ENCODE peak calls at places on chromosomes 16 and 17, in six cellular contexts. D is activated CD4-positive, alpha-beta T cell treated with anti-CD3 and anti-CD28 coated beads, Interleukin-2, amount 50 U/mL, for 48 hours; N is left ventricle myocardium inferior; T is IMR-90; Q is nephron progenitor cell; U is NCI-H1930. L is an unnamed sample.

GRCh38 chr17:78645421-78646295 is 68.5 kb upstream of the DNAH17 start:
- DNase-seq in D (peak; percentile 78), N (peak; percentile 81), T (peak; percentile 34), Q (no peak), U (no peak), L (no peak)

GRCh38 chr17:4609761-4610160 is 25.4 kb downstream of the SMTNL2 start:
- DNase-seq in D (no peak), N (no peak), T (no peak), Q (no peak), U (no peak), L (no peak)

GRCh38 chr16:70320121-70320520 is 21.1 kb downstream of the DDX19B start:
- DNase-seq in D (no peak), N (no peak), T (no peak), Q (no peak), U (no peak), L (no peak)

GRCh38 chr17:66954632-66955031 is 9.9 kb upstream of the CACNG4 start:
- DNase-seq in D (no peak), N (no peak), T (no peak), Q (no peak), U (no peak), L (no peak)

GRCh38 chr17:28572294-28573099 is 1.2 kb upstream of the PIGS start:
- DNase-seq in D (no peak), N (no peak), T (no peak), Q (no peak), U (no peak), L (no peak)

GRCh38 chr16:24761526-24761925 is 32.1 kb downstream of the TNRC6A start:
- DNase-seq in D (no peak), N (no peak), T (no peak), Q (no peak), U (no peak), L (no peak)

GRCh38 chr17:81939881-81940385 is 2.8 kb upstream of the PYCR1 start:
- DNase-seq in D (no peak), N (peak; percentile 78), T (no peak), Q (no peak), U (no peak), L (no peak)

GRCh38 chr17:69431835-69432234 is 17.3 kb downstream of the MAP2K6 start:
- DNase-seq in D (no peak), N (no peak), T (no peak), Q (no peak), U (no peak), L (no peak)

GRCh38 chr16:19284207-19284606 is 1.3 kb upstream of the CLEC19A start:
- DNase-seq in D (peak; percentile 23), N (no peak), T (no peak), Q (no peak), U (no peak), L (no peak)

GRCh38 chr16:54422159-54422558 is 135.6 kb upstream of the IRX3 start:
- DNase-seq in D (no peak), N (peak; percentile 30), T (no peak), Q (no peak), U (no peak), L (no peak)

GRCh38 chr17:46782250-46782953 is 36.1 kb downstream of the WNT3 start:
- DNase-seq in D (peak; percentile 32), N (no peak), T (no peak), Q (peak; percentile 38), U (peak; percentile 4), L (peak; percentile 51)

GRCh38 chr16:47037396-47037745 is 63.9 kb upstream of the DNAJA2 start:
- DNase-seq in D (peak; percentile 44), N (peak; percentile 37), T (no peak), Q (no peak), U (peak; percentile 25), L (no peak)

GRCh38 chr16:24544640-24545039 is 5.3 kb downstream of the RBBP6 start:
- DNase-seq in D (no peak), N (no peak), T (peak; percentile 74), Q (no peak), U (no peak), L (no peak)

GRCh38 chr16:66309-67182 is 5.9 kb downstream of the RHBDF1 start:
- DNase-seq in D (no peak), N (peak; percentile 14), T (no peak), Q (no peak), U (no peak), L (no peak)

GRCh38 chr17:78890111-78890897 is 12.7 kb downstream of the CEP295NL start:
- DNase-seq in D (peak; percentile 56), N (peak; percentile 60), T (no peak), Q (no peak), U (no peak), L (no peak)

GRCh38 chr17:50533720-50534148 is 1.2 kb downstream of the EPN3 start:
- DNase-seq in D (no peak), N (peak; percentile 79), T (peak; percentile 33), Q (no peak), U (no peak), L (no peak)

GRCh38 chr17:3973498-3974137 is 9.4 kb upstream of the ATP2A3 start:
- DNase-seq in D (no peak), N (no peak), T (no peak), Q (no peak), U (no peak), L (no peak)

GRCh38 chr17:4249452-4250029 is 14.2 kb downstream of the ANKFY1 start:
- DNase-seq in D (no peak), N (no peak), T (peak; percentile 38), Q (no peak), U (no peak), L (no peak)

GRCh38 chr16:66454751-66455150 is 27.7 kb downstream of the BEAN1 start:
- DNase-seq in D (no peak), N (no peak), T (no peak), Q (no peak), U (no peak), L (no peak)

GRCh38 chr17:75639771-75640555 is 6.7 kb downstream of the SMIM5 start:
- DNase-seq in D (no peak), N (no peak), T (no peak), Q (no peak), U (no peak), L (no peak)

GRCh38 chr16:29816694-29817441 is 916 bp downstream of the PAGR1 start:
- DNase-seq in D (peak; percentile 81), N (peak; percentile 66), T (peak; percentile 60), Q (peak; percentile 62), U (no peak), L (no peak)

GRCh38 chr16:72722552-72722951 is 325.4 kb downstream of the ZFHX3 start:
- DNase-seq in D (no peak), N (no peak), T (no peak), Q (no peak), U (peak; percentile 83), L (no peak)

GRCh38 chr17:49180303-49180702 is 30.1 kb downstream of the GNGT2 start:
- DNase-seq in D (peak; percentile 79), N (peak; percentile 67), T (peak; percentile 36), Q (peak; percentile 72), U (peak; percentile 14), L (no peak)

GRCh38 chr16:28321700-28322411 is 29.5 kb downstream of the SBK1 start:
- DNase-seq in D (peak; percentile 65), N (no peak), T (peak; percentile 9), Q (peak; percentile 67), U (no peak), L (peak; percentile 51)

GRCh38 chr17:81898029-81898866 is 3.8 kb upstream of the NPB start:
- DNase-seq in D (no peak), N (no peak), T (peak; percentile 81), Q (no peak), U (no peak), L (no peak)

GRCh38 chr16:15581127-15581815 is 61.7 kb downstream of the MARF1 start:
- DNase-seq in D (no peak), N (no peak), T (no peak), Q (no peak), U (no peak), L (no peak)

GRCh38 chr17:65261152-65261551 is 124.0 kb downstream of the RGS9 start:
- DNase-seq in D (no peak), N (no peak), T (no peak), Q (no peak), U (no peak), L (no peak)

GRCh38 chr16:89669755-89670154 is 12.1 kb downstream of the SPATA33 start:
- DNase-seq in D (no peak), N (no peak), T (no peak), Q (no peak), U (no peak), L (no peak)

GRCh38 chr16:79658301-79659001 is 57.9 kb upstream of the MAF start:
- DNase-seq in D (peak; percentile 18), N (no peak), T (peak; percentile 35), Q (no peak), U (no peak), L (no peak)